ENCODE peak calls at places on chromosomes 11 and 22, in ten cellular contexts. J is NCI-H1105 treated with DMSO at 0.1 percent for 48 hours; E is activated CD4-positive, alpha-beta T cell treated with anti-CD3 and anti-CD28 coated beads, Interleukin-2, amount 50 U/mL, for 1 hour; X is GM12891; U is progenitor cell of endocrine pancreas; K is CD4-positive, alpha-beta T cell; B is GM04504; M is activated CD8-positive, alpha-beta memory T cell treated with anti-CD3 and anti-CD28 coated beads for 4 hours; W is body of pancreas; G is T-cell. I is an unnamed sample.

GRCh38 chr11:64233913-64234839 is at the start of gene VEGFB:
- DNase-seq in B (no peak), G (no peak), E (peak), X (peak), U (peak), K (peak), J (peak), M (no peak), W (peak), I (peak)

GRCh38 chr22:19888131-19888746 is 33.6 kb upstream of the GNB1L start:
- DNase-seq in B (no peak), M (no peak), U (no peak), W (no peak), E (no peak), G (no peak), X (no peak), K (no peak), J (no peak), I (no peak)

GRCh38 chr22:17368727-17369552 is at the start of gene CECR2:
- DNase-seq in J (peak), W (peak), E (no peak), M (no peak), K (no peak), B (no peak), U (peak), G (no peak), X (no peak), I (no peak)

GRCh38 chr11:72075109-72075508 is 5.2 kb downstream of the NUMA1 start:
- DNase-seq in J (no peak), X (no peak), M (no peak), W (peak), E (no peak), U (no peak), B (no peak), G (no peak), K (no peak), I (no peak)

GRCh38 chr22:37193629-37194191 is 5.7 kb upstream of the C1QTNF6 start:
- DNase-seq in G (peak), U (no peak), M (no peak), B (no peak), J (no peak), W (peak), K (no peak), E (no peak), X (no peak), I (no peak)

GRCh38 chr11:125428486-125429173 is 67.4 kb downstream of the FEZ1 start:
- DNase-seq in U (no peak), E (no peak), W (no peak), J (no peak), B (no peak), K (no peak), M (no peak), X (no peak), G (no peak), I (no peak)

GRCh38 chr22:36340621-36341020 is 47.1 kb downstream of the MYH9 start:
- DNase-seq in M (no peak), J (no peak), X (no peak), E (no peak), G (no peak), W (no peak), B (no peak), U (no peak), K (no peak), I (no peak)

GRCh38 chr11:97140885-97141494 is 751.2 kb downstream of the JRKL start:
- DNase-seq in M (no peak), B (no peak), J (peak), U (no peak), E (no peak), K (no peak), W (no peak), X (no peak), G (no peak), I (no peak)

GRCh38 chr11:11717064-11717725 is 95.4 kb upstream of the GALNT18 start:
- DNase-seq in W (no peak), G (no peak), M (no peak), U (no peak), E (no peak), K (no peak), X (no peak), J (no peak), B (no peak), I (no peak)

GRCh38 chr22:38218661-38219331 is 17.0 kb downstream of the MAFF start:
- DNase-seq in B (peak), J (no peak), X (no peak), W (peak), K (no peak), U (peak), E (peak), M (no peak), G (peak), I (peak)

GRCh38 chr11:11844272-11844671 is 2.5 kb downstream of the USP47 start:
- DNase-seq in G (no peak), K (no peak), J (no peak), E (no peak), U (no peak), W (no peak), M (no peak), X (no peak), B (no peak), I (no peak)

GRCh38 chr11:10673476-10674062 is 20.0 kb downstream of the IRAG1 start:
- DNase-seq in M (no peak), J (no peak), B (no peak), G (no peak), K (no peak), U (no peak), X (no peak), W (no peak), E (no peak), I (no peak)

GRCh38 chr11:105022998-105023397 is at the start of gene CASP5:
- DNase-seq in E (no peak), W (no peak), J (no peak), M (no peak), G (no peak), B (no peak), X (no peak), U (no peak), K (no peak), I (no peak)

GRCh38 chr11:8329336-8329735 is 65.7 kb upstream of the LMO1 start:
- DNase-seq in M (no peak), W (no peak), K (no peak), E (no peak), X (no peak), G (no peak), J (peak), U (no peak), B (no peak), I (no peak)

GRCh38 chr11:66981976-66982578 is 7.0 kb downstream of the C11orf86 start:
- DNase-seq in B (peak), M (no peak), W (peak), E (peak), J (peak), K (no peak), U (no peak), G (no peak), X (no peak), I (no peak)

GRCh38 chr11:130908770-130909625 is 7.3 kb downstream of the SNX19 start:
- DNase-seq in K (no peak), X (no peak), M (no peak), W (no peak), B (peak), U (no peak), J (no peak), E (no peak), G (no peak), I (no peak)

GRCh38 chr11:75161506-75161905 is 10.6 kb downstream of the SLCO2B1 start:
- DNase-seq in G (no peak), K (no peak), U (no peak), E (no peak), B (no peak), J (no peak), W (no peak), X (no peak), M (no peak), I (no peak)

GRCh38 chr11:46236918-46237247 is 40.6 kb upstream of the CREB3L1 start:
- DNase-seq in W (no peak), B (no peak), E (no peak), K (no peak), X (no peak), J (no peak), G (no peak), M (no peak), U (no peak), I (no peak)

GRCh38 chr22:19576460-19577421 is 52.5 kb upstream of the CLDN5 start:
- DNase-seq in E (peak), B (peak), U (no peak), G (no peak), W (no peak), M (peak), J (no peak), K (peak), X (peak), I (no peak)

GRCh38 chr11:1293619-1294015 is 15.8 kb downstream of the TOLLIP start:
- DNase-seq in X (no peak), B (no peak), K (no peak), M (no peak), J (no peak), W (peak), U (no peak), G (no peak), E (no peak), I (no peak)

GRCh38 chr11:102900346-102900745 is 25.6 kb upstream of the MMP12 start:
- DNase-seq in E (no peak), M (no peak), U (no peak), B (no peak), K (no peak), G (no peak), J (no peak), X (no peak), W (no peak), I (no peak)

GRCh38 chr11:121249039-121249663 is 43.4 kb upstream of the SC5D start:
- DNase-seq in X (peak), K (no peak), W (no peak), M (no peak), G (no peak), B (peak), U (no peak), E (no peak), J (peak), I (no peak)

GRCh38 chr11:22456993-22457748 is 119.0 kb downstream of the SLC17A6 start:
- DNase-seq in W (peak), X (no peak), J (no peak), M (no peak), E (no peak), G (no peak), K (no peak), U (no peak), B (no peak), I (no peak)

GRCh38 chr11:9205596-9205995 is 59.6 kb downstream of the DENND5A start:
- DNase-seq in K (no peak), W (no peak), U (no peak), B (no peak), M (no peak), G (no peak), J (no peak), E (no peak), X (no peak), I (no peak)

GRCh38 chr11:120748485-120748814 is 236.9 kb downstream of the GRIK4 start:
- DNase-seq in J (peak), B (no peak), G (no peak), U (no peak), E (no peak), M (no peak), X (no peak), K (no peak), W (no peak), I (no peak)

GRCh38 chr11:27158763-27159679 is 118.4 kb downstream of the BBOX1 start:
- DNase-seq in B (peak), G (no peak), E (no peak), J (peak), U (peak), W (peak), M (no peak), X (peak), K (no peak), I (no peak)

GRCh38 chr11:47204633-47204989 is 10.2 kb upstream of the DDB2 start:
- DNase-seq in J (no peak), U (no peak), B (no peak), K (no peak), G (no peak), X (no peak), E (no peak), W (no peak), M (no peak), I (no peak)

I was measured in T-helper 22 cell.